ENCODE peak calls at places on chromosomes 7 and 10, in ten cellular contexts. R is body of pancreas, V is IMR-90, L is GM23248, G is hepatocyte, F is heart right ventricle, W is cardiac muscle cell, I is left ventricle myocardium inferior, D is keratinocyte, U is aorta. M is an unnamed sample. For H3K4me1, the result is how much of the 10 kb centered on the place peaks cover.

GRCh38 chr10:12333382-12334185 is 15.8 kb upstream of the CAMK1D start:
- DNase-seq in R (peak), V (peak), L (peak), G (peak), F (peak), W (no peak), I (peak), D (peak), U (peak), M (peak)

GRCh38 chr7:117951711-117952280 is 78.6 kb upstream of the CTTNBP2 start:
- DNase-seq in R (no peak), V (no peak), L (no peak), G (no peak), F (no peak), W (no peak), I (no peak), D (no peak), U (no peak), M (no peak)

GRCh38 chr7:143240323-143241168 is 18.7 kb downstream of the TAS2R40 start:
- DNase-seq in R (peak), V (peak), L (peak), G (peak), F (peak), W (peak), I (peak), D (no peak), U (peak), M (no peak)

GRCh38 chr10:124906551-124907001 is 35.3 kb upstream of the ZRANB1 start:
- DNase-seq in R (no peak), V (peak), L (peak), G (no peak), F (no peak), W (no peak), I (no peak), D (no peak), U (peak), M (no peak)

GRCh38 chr7:55026086-55026790 is 7.4 kb downstream of the EGFR start:
- DNase-seq in R (no peak), V (no peak), L (peak), G (no peak), F (no peak), W (no peak), I (no peak), D (no peak), U (no peak), M (no peak)

GRCh38 chr10:113566888-113567287 is 14.0 kb downstream of the HABP2 start:
- DNase-seq in R (no peak), V (no peak), L (no peak), G (no peak), F (no peak), W (no peak), I (no peak), D (no peak), U (no peak), M (no peak)

GRCh38 chr7:4948402-4948801 is 10.6 kb downstream of the MMD2 start:
- DNase-seq in R (no peak), V (no peak), L (no peak), G (no peak), F (no peak), W (no peak), I (no peak), D (no peak), U (no peak), M (no peak)

GRCh38 chr10:76968483-76968882 is 669.1 kb downstream of the KCNMA1 start:
- DNase-seq in R (no peak), V (no peak), L (no peak), G (no peak), F (no peak), W (no peak), I (no peak), D (no peak), U (no peak), M (no peak)

GRCh38 chr10:113891476-113891875 is 37.0 kb downstream of the NHLRC2 start:
- DNase-seq in R (no peak), V (no peak), L (no peak), G (no peak), F (peak), W (peak), I (no peak), D (no peak), U (no peak), M (no peak)

GRCh38 chr10:14466256-14466655 is 135.5 kb upstream of the FRMD4A start:
- DNase-seq in R (no peak), V (peak), L (peak), G (no peak), F (peak), W (no peak), I (no peak), D (no peak), U (no peak), M (no peak)

GRCh38 chr10:12656518-12657142 is 307.3 kb downstream of the CAMK1D start:
- DNase-seq in R (no peak), V (peak), L (peak), G (peak), F (no peak), W (peak), I (no peak), D (peak), U (no peak), M (no peak)

GRCh38 chr10:14124951-14125350 is 205.8 kb downstream of the FRMD4A start:
- DNase-seq in R (no peak), V (peak), L (no peak), G (no peak), F (no peak), W (no peak), I (no peak), D (no peak), U (no peak), M (no peak)

GRCh38 chr10:91796332-91797076 is 1.7 kb upstream of the TNKS2 start:
- DNase-seq in R (peak), V (no peak), L (no peak), G (peak), F (peak), W (no peak), I (peak), D (no peak), U (no peak), M (peak)

GRCh38 chr7:110224643-110225042 is 866.3 kb upstream of the LRRN3 start:
- DNase-seq in R (peak), V (peak), L (no peak), G (no peak), F (no peak), W (no peak), I (no peak), D (no peak), U (no peak), M (no peak)

GRCh38 chr7:50718876-50719275 is 63.8 kb downstream of the GRB10 start:
- DNase-seq in R (no peak), V (no peak), L (no peak), G (no peak), F (no peak), W (no peak), I (no peak), D (no peak), U (no peak), M (no peak)

GRCh38 chr7:77288676-77289320 is 89.2 kb upstream of the FGL2 start:
- DNase-seq in R (no peak), V (peak), L (no peak), G (no peak), F (no peak), W (no peak), I (no peak), D (no peak), U (no peak), M (no peak)

GRCh38 chr10:113333313-113333712 is 219.5 kb upstream of the HABP2 start:
- DNase-seq in R (no peak), V (no peak), L (no peak), G (no peak), F (no peak), W (no peak), I (no peak), D (no peak), U (no peak), M (no peak)

GRCh38 chr7:130996205-130996840 is 262.3 kb upstream of the KLF14 start:
- DNase-seq in R (no peak), V (no peak), L (no peak), G (no peak), F (no peak), W (no peak), I (no peak), D (no peak), U (no peak), M (no peak)

GRCh38 chr7:75986147-75986781 is 8.1 kb downstream of the TMEM120A start:
- DNase-seq in R (no peak), V (no peak), L (no peak), G (peak), F (no peak), W (no peak), I (no peak), D (no peak), U (peak), M (peak)

GRCh38 chr10:22379059-22379458 is 33.8 kb downstream of the SPAG6 start:
- DNase-seq in R (no peak), V (no peak), L (no peak), G (no peak), F (no peak), W (no peak), I (no peak), D (no peak), U (no peak), M (no peak)

GRCh38 chr7:37930226-37930948 is 9.9 kb downstream of the EPDR1 start:
- DNase-seq in R (no peak), V (no peak), L (peak), G (no peak), F (no peak), W (no peak), I (no peak), D (no peak), U (no peak), M (no peak)

GRCh38 chr10:22477365-22478287 is 132.3 kb downstream of the SPAG6 start:
- DNase-seq in R (no peak), V (no peak), L (no peak), G (peak), F (no peak), W (peak), I (no peak), D (no peak), U (no peak), M (no peak)

GRCh38 chr10:34628174-34628802 is 186.8 kb downstream of the PARD3 start:
- DNase-seq in R (peak), V (peak), L (no peak), G (peak), F (peak), W (peak), I (peak), D (no peak), U (peak), M (no peak)

GRCh38 chr7:92633211-92633906 is 43.2 kb upstream of the FAM133B start:
- DNase-seq in R (peak), V (peak), L (peak), G (peak), F (peak), W (no peak), I (no peak), D (peak), U (no peak), M (no peak)

GRCh38 chr7:19709249-19709578 is 377 bp upstream of the POLR1F start:
- DNase-seq in R (no peak), V (no peak), L (no peak), G (no peak), F (no peak), W (no peak), I (no peak), D (no peak), U (no peak), M (no peak)
- H3K4me3 ChIP-seq in R (no peak), V (no peak), L (no peak), G (no peak), F (peak), W (no peak), I (peak), D (no peak), U (no peak), M (peak)

GRCh38 chr7:140675726-140676125 is 3.0 kb downstream of the ADCK2 start:
- DNase-seq in R (no peak), V (no peak), L (no peak), G (no peak), F (no peak), W (no peak), I (no peak), D (no peak), U (no peak), M (no peak)
- H3K4me1 ChIP-seq in R (under half), V (under half), L (under half), G (under half), F (under half), W (under half), I (under half), D (under half), U (under half), M (under half)

DNA sequence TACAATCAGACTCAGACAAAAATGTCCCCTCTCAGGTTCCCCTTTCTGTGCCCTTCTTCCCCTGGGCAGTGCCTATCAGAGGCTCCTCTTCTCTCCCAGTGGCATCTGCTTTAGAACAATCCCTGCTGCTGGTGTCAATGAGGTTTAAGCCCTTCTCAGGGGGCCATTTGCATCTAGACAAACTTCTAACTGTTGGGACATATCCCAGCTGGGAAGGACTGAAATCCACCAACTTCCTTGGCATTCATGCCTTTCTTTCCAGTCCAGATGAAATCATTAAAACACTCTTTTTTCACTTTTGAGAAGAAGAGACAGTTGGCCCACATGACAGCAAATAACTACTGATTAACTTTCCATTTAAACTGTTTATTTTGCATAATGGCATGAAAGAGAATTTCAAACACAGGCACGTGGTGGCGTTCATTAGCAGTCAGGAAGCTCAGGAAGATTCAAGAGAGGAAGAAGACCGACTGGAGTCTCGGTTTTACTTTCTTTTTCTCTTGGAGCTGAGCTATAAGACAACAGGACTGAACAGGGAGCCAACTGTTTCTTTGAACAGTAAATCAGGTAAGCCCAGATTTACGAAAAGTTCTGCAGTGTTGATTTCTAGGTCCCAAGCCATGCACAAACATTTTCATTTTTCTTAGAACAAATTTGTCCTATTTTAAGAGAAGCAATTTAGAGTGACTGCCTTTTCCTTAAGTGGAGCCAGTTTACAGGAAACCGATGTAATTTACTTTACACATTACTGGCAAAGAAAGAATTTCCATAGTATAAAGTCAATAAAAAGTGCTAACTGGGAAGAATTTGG is at the start of gene GIMAP2:
- DNase-seq in R (no peak), V (no peak), L (peak), G (peak), F (peak), W (no peak), I (no peak), D (no peak), U (no peak), M (no peak)
- H3K4me3 ChIP-seq in R (no peak), V (peak), L (peak), G (no peak), F (peak), W (no peak), I (peak), D (peak), U (no peak), M (peak)

GRCh38 chr10:3782456-3783312 is 2.3 kb downstream of the KLF6 start:
- DNase-seq in R (peak), V (peak), L (peak), G (peak), F (peak), W (peak), I (peak), D (no peak), U (peak), M (peak)

GRCh38 chr10:3782099-3782455 is 2.9 kb downstream of the KLF6 start:
- DNase-seq in R (peak), V (no peak), L (peak), G (no peak), F (no peak), W (no peak), I (no peak), D (no peak), U (no peak), M (no peak)

GRCh38 chr10:3780766-3781457 is 4.1 kb downstream of the KLF6 start:
- DNase-seq in R (peak), V (peak), L (peak), G (no peak), F (no peak), W (no peak), I (no peak), D (no peak), U (no peak), M (no peak)

GRCh38 chr10:3780056-3780765 is 4.8 kb downstream of the KLF6 start:
- DNase-seq in R (peak), V (peak), L (peak), G (no peak), F (no peak), W (no peak), I (no peak), D (no peak), U (peak), M (no peak)

GRCh38 chr10:3781458-3782098 is 3.4 kb downstream of the KLF6 start:
- DNase-seq in R (peak), V (peak), L (peak), G (no peak), F (peak), W (no peak), I (peak), D (no peak), U (peak), M (peak)
- H3K4me1 ChIP-seq in R (half or more), V (under half), L (under half), G (under half), F (under half), W (under half), I (half or more), D (half or more), U (under half), M (half or more)

GRCh38 chr7:157851501-157852067 is 514.8 kb downstream of the DNAJB6 start:
- DNase-seq in R (peak), V (no peak), L (no peak), G (peak), F (peak), W (peak), I (peak), D (no peak), U (peak), M (peak)
- H3K4me3 ChIP-seq in R (no peak), V (no peak), L (no peak), G (no peak), F (peak), W (no peak), I (peak), D (no peak), U (no peak), M (peak)

GRCh38 chr7:2403014-2403717 is at the start of gene CHST12:
- DNase-seq in R (peak), V (peak), L (peak), G (peak), F (peak), W (peak), I (peak), D (peak), U (peak), M (peak)

GRCh38 chr7:2402687-2403013 is 761 bp upstream of the CHST12 start:
- DNase-seq in R (no peak), V (no peak), L (no peak), G (no peak), F (no peak), W (no peak), I (no peak), D (no peak), U (no peak), M (no peak)

GRCh38 chr7:2399848-2400587 is 3.4 kb upstream of the CHST12 start:
- DNase-seq in R (peak), V (peak), L (peak), G (peak), F (peak), W (peak), I (peak), D (no peak), U (peak), M (peak)

GRCh38 chr7:2394566-2395082 is 8.8 kb upstream of the CHST12 start:
- DNase-seq in R (no peak), V (no peak), L (no peak), G (no peak), F (no peak), W (no peak), I (no peak), D (no peak), U (no peak), M (no peak)

GRCh38 chr7:2398506-2398905 is 4.9 kb upstream of the CHST12 start:
- DNase-seq in R (no peak), V (no peak), L (no peak), G (no peak), F (no peak), W (no peak), I (no peak), D (no peak), U (no peak), M (no peak)
- H3K4me1 ChIP-seq in R (under half), V (under half), L (under half), G (under half), F (under half), W (under half), I (under half), D (under half), U (under half), M (under half)

DNA sequence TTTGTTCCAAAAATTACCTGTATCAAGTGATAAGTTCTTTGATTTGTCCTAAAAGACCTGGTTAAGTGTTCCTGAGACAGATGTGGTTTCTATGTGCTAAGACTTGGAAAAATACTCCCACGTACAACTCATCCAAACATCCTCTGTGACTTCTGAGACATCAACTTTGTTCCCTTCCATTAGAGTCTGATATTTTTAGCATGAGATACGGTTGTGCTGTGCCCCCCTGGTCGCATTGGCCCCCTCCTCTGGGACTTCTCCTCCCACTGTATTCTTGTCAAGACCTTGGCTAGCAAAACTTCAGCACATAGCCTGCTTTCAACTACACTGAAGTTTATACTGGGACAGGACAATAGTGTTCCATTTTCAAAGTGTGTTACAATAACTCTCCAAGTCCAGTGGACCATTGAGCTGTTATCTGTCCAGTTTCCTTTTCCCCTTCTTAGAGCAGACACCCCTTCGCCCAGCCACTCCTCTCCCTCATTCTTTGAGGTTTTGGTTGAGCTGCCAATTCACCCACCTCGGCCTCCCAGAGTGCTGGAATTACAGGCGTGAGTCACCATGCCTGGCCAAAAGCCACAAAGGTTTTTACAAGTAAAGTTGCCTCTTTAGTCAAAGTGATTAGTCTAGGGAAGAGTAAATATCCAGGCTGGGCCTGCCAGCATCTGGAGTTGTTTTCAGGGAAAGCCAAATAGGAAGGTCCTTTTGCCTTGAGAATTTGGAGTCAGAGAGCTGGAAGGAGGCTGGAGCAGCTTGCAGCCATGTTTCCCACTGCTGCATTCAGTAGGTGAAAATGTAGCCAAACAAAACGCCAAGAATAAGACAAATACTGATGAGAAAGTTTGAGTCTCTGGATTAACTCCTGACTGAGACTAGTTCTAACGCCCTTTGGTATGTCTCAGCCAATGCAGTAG is 17.8 kb upstream of the PDLIM1 start:
- DNase-seq in R (peak), V (peak), L (peak), G (peak), F (peak), W (no peak), I (peak), D (no peak), U (peak), M (peak)
- H3K4me3 ChIP-seq in R (no peak), V (no peak), L (peak), G (no peak), F (no peak), W (no peak), I (no peak), D (no peak), U (no peak), M (no peak)